ENCODE peak calls at places on chromosome 13, in eight cellular contexts. R is immature natural killer cell, B is omental fat pad, T is AG09309, M is NCI-H2029 treated with DMSO at 0.1 percent for 48 hours, A is Kasumi-1, N is GM12892, X is RCC 7860. V is an unnamed sample.
A peak's percentile ranks its signal among the peaks of the same experiment; 100 is the strongest.

GRCh38 chr13:86585826-86586225 is 786.6 kb upstream of the SLITRK6 start:
- DNase-seq in R (no peak), B (peak; percentile 30), T (no peak), M (no peak), A (no peak), N (no peak), X (no peak), V (no peak)

GRCh38 chr13:60623131-60623530 is 226.1 kb downstream of the TDRD3 start:
- DNase-seq in R (no peak), B (no peak), T (no peak), M (no peak), A (no peak), N (no peak), X (no peak), V (no peak)

GRCh38 chr13:30409911-30410704 is 12.2 kb upstream of the UBE2L5 start:
- DNase-seq in R (no peak), B (no peak), T (no peak), M (no peak), A (no peak), N (no peak), X (peak; percentile 46), V (no peak)

GRCh38 chr13:48214519-48215121 is 18.4 kb upstream of the ITM2B start:
- DNase-seq in R (peak; percentile 65), B (no peak), T (no peak), M (no peak), A (no peak), N (no peak), X (peak; percentile 74), V (no peak)

GRCh38 chr13:113151745-113152707 is 6.4 kb upstream of the PROZ start:
- DNase-seq in R (no peak), B (no peak), T (peak; percentile 18), M (no peak), A (no peak), N (no peak), X (no peak), V (no peak)

GRCh38 chr13:60645552-60646138 is 248.6 kb downstream of the TDRD3 start:
- DNase-seq in R (no peak), B (no peak), T (no peak), M (no peak), A (no peak), N (no peak), X (peak; percentile 61), V (no peak)

GRCh38 chr13:40992678-40993077 is 26.4 kb downstream of the ELF1 start:
- DNase-seq in R (no peak), B (no peak), T (no peak), M (no peak), A (no peak), N (no peak), X (no peak), V (no peak)

GRCh38 chr13:114109646-114110045 is 22.8 kb downstream of the RASA3 start:
- DNase-seq in R (peak; percentile 64), B (peak; percentile 12), T (no peak), M (no peak), A (no peak), N (no peak), X (no peak), V (peak; percentile 39)

GRCh38 chr13:94239135-94239534 is 240.3 kb downstream of the DCT start:
- DNase-seq in R (peak; percentile 9), B (no peak), T (peak; percentile 10), M (no peak), A (peak; percentile 67), N (no peak), X (peak; percentile 80), V (no peak)

GRCh38 chr13:43159007-43159406 is 135.6 kb downstream of the DNAJC15 start:
- DNase-seq in R (no peak), B (no peak), T (no peak), M (no peak), A (no peak), N (no peak), X (no peak), V (no peak)

GRCh38 chr13:78981913-78982312 is 323.0 kb upstream of the OBI1 start:
- DNase-seq in R (no peak), B (no peak), T (no peak), M (no peak), A (no peak), N (no peak), X (no peak), V (no peak)

GRCh38 chr13:67228031-67228430 is 2.1 kb downstream of the PCDH9 start:
- DNase-seq in R (no peak), B (no peak), T (no peak), M (no peak), A (no peak), N (no peak), X (no peak), V (no peak)

GRCh38 chr13:104592127-104592526 is 1525.9 kb upstream of the SLC10A2 start:
- DNase-seq in R (no peak), B (no peak), T (no peak), M (no peak), A (no peak), N (no peak), X (peak; percentile 88), V (no peak)

GRCh38 chr13:33207616-33207964 is 78.0 kb downstream of the STARD13 start:
- DNase-seq in R (no peak), B (no peak), T (peak; percentile 89), M (no peak), A (no peak), N (no peak), X (no peak), V (no peak)

GRCh38 chr13:42048625-42049453 is at the start of gene DGKH:
- DNase-seq in R (peak; percentile 36), B (peak; percentile 38), T (no peak), M (no peak), A (peak; percentile 57), N (peak; percentile 75), X (peak; percentile 70), V (peak; percentile 53)

GRCh38 chr13:71021810-71022422 is 845.1 kb downstream of the DACH1 start:
- DNase-seq in R (no peak), B (no peak), T (no peak), M (no peak), A (no peak), N (no peak), X (no peak), V (no peak)

V was measured in naive thymus-derived CD8-positive, alpha-beta T cell.